ENCODE peak calls at places on chromosomes 2 and 18, in seven cellular contexts. One of them, this sample, is unnamed.

GRCh38 chr18:60249388-60249787 is 123.2 kb downstream of the MC4R start:
- DNase-seq in stimulated activated CD8-positive, alpha-beta memory T cell treated with anti-CD3 and anti-CD28 coated beads, Interleukin-15, amount 100 ng/mL, for 24 hours: no peak
- DNase-seq in T-cell: no peak
- DNase-seq in GM13976: no peak
- DNase-seq in activated CD4-positive, CD25-positive, alpha-beta regulatory T cell treated with anti-CD3 and anti-CD28 coated beads, Interleukin-2, amount 50 U/mL, for 72 hours: no peak
- DNase-seq in AG09319: no peak
- DNase-seq in stimulated activated CD4-positive, alpha-beta T cell treated with anti-CD3 and anti-CD28 coated beads, Interleukin-1b, Interleukin-23, amount 100 ng/mL, for 48 hours: no peak
- DNase-seq in this sample: no peak

GRCh38 chr18:50356036-50356945 is 18.6 kb upstream of the SKA1 start:
- DNase-seq in stimulated activated CD4-positive, alpha-beta T cell treated with anti-CD3 and anti-CD28 coated beads, Interleukin-1b, Interleukin-23, amount 100 ng/mL, for 48 hours: no peak
- DNase-seq in activated CD4-positive, CD25-positive, alpha-beta regulatory T cell treated with anti-CD3 and anti-CD28 coated beads, Interleukin-2, amount 50 U/mL, for 72 hours: no peak
- DNase-seq in AG09319: no peak
- DNase-seq in stimulated activated CD8-positive, alpha-beta memory T cell treated with anti-CD3 and anti-CD28 coated beads, Interleukin-15, amount 100 ng/mL, for 24 hours: no peak
- DNase-seq in GM13976: peak
- DNase-seq in T-cell: no peak
- DNase-seq in this sample: no peak

GRCh38 chr2:10547011-10547410 is 98.9 kb upstream of the ODC1 start:
- DNase-seq in GM13976: no peak
- DNase-seq in T-cell: no peak
- DNase-seq in AG09319: no peak
- DNase-seq in stimulated activated CD8-positive, alpha-beta memory T cell treated with anti-CD3 and anti-CD28 coated beads, Interleukin-15, amount 100 ng/mL, for 24 hours: no peak
- DNase-seq in stimulated activated CD4-positive, alpha-beta T cell treated with anti-CD3 and anti-CD28 coated beads, Interleukin-1b, Interleukin-23, amount 100 ng/mL, for 48 hours: peak
- DNase-seq in activated CD4-positive, CD25-positive, alpha-beta regulatory T cell treated with anti-CD3 and anti-CD28 coated beads, Interleukin-2, amount 50 U/mL, for 72 hours: no peak
- DNase-seq in this sample: no peak

GRCh38 chr2:26607698-26608097 is 33.5 kb downstream of the CIB4 start:
- DNase-seq in AG09319: no peak
- DNase-seq in GM13976: no peak
- DNase-seq in activated CD4-positive, CD25-positive, alpha-beta regulatory T cell treated with anti-CD3 and anti-CD28 coated beads, Interleukin-2, amount 50 U/mL, for 72 hours: peak
- DNase-seq in T-cell: no peak
- DNase-seq in stimulated activated CD8-positive, alpha-beta memory T cell treated with anti-CD3 and anti-CD28 coated beads, Interleukin-15, amount 100 ng/mL, for 24 hours: no peak
- DNase-seq in stimulated activated CD4-positive, alpha-beta T cell treated with anti-CD3 and anti-CD28 coated beads, Interleukin-1b, Interleukin-23, amount 100 ng/mL, for 48 hours: no peak
- DNase-seq in this sample: no peak

GRCh38 chr2:48414980-48415764 is 114.8 kb upstream of the STON1 start:
- DNase-seq in activated CD4-positive, CD25-positive, alpha-beta regulatory T cell treated with anti-CD3 and anti-CD28 coated beads, Interleukin-2, amount 50 U/mL, for 72 hours: no peak
- DNase-seq in T-cell: no peak
- DNase-seq in GM13976: no peak
- DNase-seq in stimulated activated CD8-positive, alpha-beta memory T cell treated with anti-CD3 and anti-CD28 coated beads, Interleukin-15, amount 100 ng/mL, for 24 hours: no peak
- DNase-seq in AG09319: peak
- DNase-seq in stimulated activated CD4-positive, alpha-beta T cell treated with anti-CD3 and anti-CD28 coated beads, Interleukin-1b, Interleukin-23, amount 100 ng/mL, for 48 hours: no peak
- DNase-seq in this sample: no peak

GRCh38 chr2:120769076-120769786 is 33.6 kb downstream of the GLI2 start:
- DNase-seq in activated CD4-positive, CD25-positive, alpha-beta regulatory T cell treated with anti-CD3 and anti-CD28 coated beads, Interleukin-2, amount 50 U/mL, for 72 hours: no peak
- DNase-seq in GM13976: no peak
- DNase-seq in T-cell: no peak
- DNase-seq in AG09319: no peak
- DNase-seq in stimulated activated CD8-positive, alpha-beta memory T cell treated with anti-CD3 and anti-CD28 coated beads, Interleukin-15, amount 100 ng/mL, for 24 hours: no peak
- DNase-seq in stimulated activated CD4-positive, alpha-beta T cell treated with anti-CD3 and anti-CD28 coated beads, Interleukin-1b, Interleukin-23, amount 100 ng/mL, for 48 hours: no peak
- DNase-seq in this sample: no peak

GRCh38 chr2:18611184-18611583 is 21.8 kb upstream of the NT5C1B start:
- DNase-seq in stimulated activated CD8-positive, alpha-beta memory T cell treated with anti-CD3 and anti-CD28 coated beads, Interleukin-15, amount 100 ng/mL, for 24 hours: no peak
- DNase-seq in GM13976: no peak
- DNase-seq in stimulated activated CD4-positive, alpha-beta T cell treated with anti-CD3 and anti-CD28 coated beads, Interleukin-1b, Interleukin-23, amount 100 ng/mL, for 48 hours: no peak
- DNase-seq in T-cell: no peak
- DNase-seq in AG09319: no peak
- DNase-seq in activated CD4-positive, CD25-positive, alpha-beta regulatory T cell treated with anti-CD3 and anti-CD28 coated beads, Interleukin-2, amount 50 U/mL, for 72 hours: no peak
- DNase-seq in this sample: peak

GRCh38 chr2:731711-732110 is 54.5 kb upstream of the TMEM18 start:
- DNase-seq in GM13976: no peak
- DNase-seq in T-cell: no peak
- DNase-seq in activated CD4-positive, CD25-positive, alpha-beta regulatory T cell treated with anti-CD3 and anti-CD28 coated beads, Interleukin-2, amount 50 U/mL, for 72 hours: no peak
- DNase-seq in stimulated activated CD4-positive, alpha-beta T cell treated with anti-CD3 and anti-CD28 coated beads, Interleukin-1b, Interleukin-23, amount 100 ng/mL, for 48 hours: no peak
- DNase-seq in stimulated activated CD8-positive, alpha-beta memory T cell treated with anti-CD3 and anti-CD28 coated beads, Interleukin-15, amount 100 ng/mL, for 24 hours: no peak
- DNase-seq in AG09319: no peak
- DNase-seq in this sample: no peak

GRCh38 chr2:70443726-70444125 is 109.9 kb downstream of the TGFA start:
- DNase-seq in activated CD4-positive, CD25-positive, alpha-beta regulatory T cell treated with anti-CD3 and anti-CD28 coated beads, Interleukin-2, amount 50 U/mL, for 72 hours: no peak
- DNase-seq in stimulated activated CD8-positive, alpha-beta memory T cell treated with anti-CD3 and anti-CD28 coated beads, Interleukin-15, amount 100 ng/mL, for 24 hours: no peak
- DNase-seq in stimulated activated CD4-positive, alpha-beta T cell treated with anti-CD3 and anti-CD28 coated beads, Interleukin-1b, Interleukin-23, amount 100 ng/mL, for 48 hours: no peak
- DNase-seq in T-cell: no peak
- DNase-seq in GM13976: no peak
- DNase-seq in AG09319: no peak
- DNase-seq in this sample: no peak

GRCh38 chr18:24534737-24535136 is 74.3 kb downstream of the HRH4 start:
- DNase-seq in stimulated activated CD4-positive, alpha-beta T cell treated with anti-CD3 and anti-CD28 coated beads, Interleukin-1b, Interleukin-23, amount 100 ng/mL, for 48 hours: no peak
- DNase-seq in T-cell: no peak
- DNase-seq in GM13976: no peak
- DNase-seq in activated CD4-positive, CD25-positive, alpha-beta regulatory T cell treated with anti-CD3 and anti-CD28 coated beads, Interleukin-2, amount 50 U/mL, for 72 hours: no peak
- DNase-seq in stimulated activated CD8-positive, alpha-beta memory T cell treated with anti-CD3 and anti-CD28 coated beads, Interleukin-15, amount 100 ng/mL, for 24 hours: no peak
- DNase-seq in AG09319: no peak
- DNase-seq in this sample: no peak

GRCh38 chr2:28362991-28363521 is 29.6 kb upstream of the FOSL2 start:
- DNase-seq in activated CD4-positive, CD25-positive, alpha-beta regulatory T cell treated with anti-CD3 and anti-CD28 coated beads, Interleukin-2, amount 50 U/mL, for 72 hours: no peak
- DNase-seq in T-cell: no peak
- DNase-seq in AG09319: no peak
- DNase-seq in stimulated activated CD4-positive, alpha-beta T cell treated with anti-CD3 and anti-CD28 coated beads, Interleukin-1b, Interleukin-23, amount 100 ng/mL, for 48 hours: no peak
- DNase-seq in stimulated activated CD8-positive, alpha-beta memory T cell treated with anti-CD3 and anti-CD28 coated beads, Interleukin-15, amount 100 ng/mL, for 24 hours: no peak
- DNase-seq in GM13976: no peak
- DNase-seq in this sample: no peak

GRCh38 chr2:14569294-14569693 is 63.2 kb upstream of the LRATD1 start:
- DNase-seq in GM13976: no peak
- DNase-seq in stimulated activated CD4-positive, alpha-beta T cell treated with anti-CD3 and anti-CD28 coated beads, Interleukin-1b, Interleukin-23, amount 100 ng/mL, for 48 hours: no peak
- DNase-seq in stimulated activated CD8-positive, alpha-beta memory T cell treated with anti-CD3 and anti-CD28 coated beads, Interleukin-15, amount 100 ng/mL, for 24 hours: no peak
- DNase-seq in AG09319: no peak
- DNase-seq in activated CD4-positive, CD25-positive, alpha-beta regulatory T cell treated with anti-CD3 and anti-CD28 coated beads, Interleukin-2, amount 50 U/mL, for 72 hours: no peak
- DNase-seq in T-cell: no peak
- DNase-seq in this sample: no peak

GRCh38 chr2:231699006-231699405 is 9.3 kb upstream of the PTMA start:
- DNase-seq in activated CD4-positive, CD25-positive, alpha-beta regulatory T cell treated with anti-CD3 and anti-CD28 coated beads, Interleukin-2, amount 50 U/mL, for 72 hours: no peak
- DNase-seq in AG09319: no peak
- DNase-seq in T-cell: no peak
- DNase-seq in stimulated activated CD8-positive, alpha-beta memory T cell treated with anti-CD3 and anti-CD28 coated beads, Interleukin-15, amount 100 ng/mL, for 24 hours: no peak
- DNase-seq in GM13976: no peak
- DNase-seq in stimulated activated CD4-positive, alpha-beta T cell treated with anti-CD3 and anti-CD28 coated beads, Interleukin-1b, Interleukin-23, amount 100 ng/mL, for 48 hours: no peak
- DNase-seq in this sample: no peak

GRCh38 chr2:85750509-85751299 is 3.1 kb upstream of the ATOH8 start:
- DNase-seq in stimulated activated CD8-positive, alpha-beta memory T cell treated with anti-CD3 and anti-CD28 coated beads, Interleukin-15, amount 100 ng/mL, for 24 hours: no peak
- DNase-seq in AG09319: no peak
- DNase-seq in activated CD4-positive, CD25-positive, alpha-beta regulatory T cell treated with anti-CD3 and anti-CD28 coated beads, Interleukin-2, amount 50 U/mL, for 72 hours: peak
- DNase-seq in GM13976: peak
- DNase-seq in T-cell: peak
- DNase-seq in stimulated activated CD4-positive, alpha-beta T cell treated with anti-CD3 and anti-CD28 coated beads, Interleukin-1b, Interleukin-23, amount 100 ng/mL, for 48 hours: peak
- DNase-seq in this sample: no peak

GRCh38 chr2:88574445-88574844 is 52.8 kb downstream of the EIF2AK3 start:
- DNase-seq in activated CD4-positive, CD25-positive, alpha-beta regulatory T cell treated with anti-CD3 and anti-CD28 coated beads, Interleukin-2, amount 50 U/mL, for 72 hours: no peak
- DNase-seq in GM13976: peak
- DNase-seq in AG09319: no peak
- DNase-seq in stimulated activated CD4-positive, alpha-beta T cell treated with anti-CD3 and anti-CD28 coated beads, Interleukin-1b, Interleukin-23, amount 100 ng/mL, for 48 hours: no peak
- DNase-seq in stimulated activated CD8-positive, alpha-beta memory T cell treated with anti-CD3 and anti-CD28 coated beads, Interleukin-15, amount 100 ng/mL, for 24 hours: no peak
- DNase-seq in T-cell: no peak
- DNase-seq in this sample: no peak

GRCh38 chr2:226699321-226699720 is 100.3 kb downstream of the IRS1 start:
- DNase-seq in activated CD4-positive, CD25-positive, alpha-beta regulatory T cell treated with anti-CD3 and anti-CD28 coated beads, Interleukin-2, amount 50 U/mL, for 72 hours: no peak
- DNase-seq in AG09319: no peak
- DNase-seq in GM13976: no peak
- DNase-seq in stimulated activated CD4-positive, alpha-beta T cell treated with anti-CD3 and anti-CD28 coated beads, Interleukin-1b, Interleukin-23, amount 100 ng/mL, for 48 hours: no peak
- DNase-seq in T-cell: no peak
- DNase-seq in stimulated activated CD8-positive, alpha-beta memory T cell treated with anti-CD3 and anti-CD28 coated beads, Interleukin-15, amount 100 ng/mL, for 24 hours: no peak
- DNase-seq in this sample: peak

GRCh38 chr2:50492452-50492851 is 539.5 kb downstream of the NRXN1 start:
- DNase-seq in GM13976: peak
- DNase-seq in stimulated activated CD8-positive, alpha-beta memory T cell treated with anti-CD3 and anti-CD28 coated beads, Interleukin-15, amount 100 ng/mL, for 24 hours: no peak
- DNase-seq in AG09319: peak
- DNase-seq in activated CD4-positive, CD25-positive, alpha-beta regulatory T cell treated with anti-CD3 and anti-CD28 coated beads, Interleukin-2, amount 50 U/mL, for 72 hours: no peak
- DNase-seq in stimulated activated CD4-positive, alpha-beta T cell treated with anti-CD3 and anti-CD28 coated beads, Interleukin-1b, Interleukin-23, amount 100 ng/mL, for 48 hours: no peak
- DNase-seq in T-cell: peak
- DNase-seq in this sample: peak

GRCh38 chr2:135411646-135412045 is 119.4 kb downstream of the ZRANB3 start:
- DNase-seq in stimulated activated CD4-positive, alpha-beta T cell treated with anti-CD3 and anti-CD28 coated beads, Interleukin-1b, Interleukin-23, amount 100 ng/mL, for 48 hours: no peak
- DNase-seq in AG09319: no peak
- DNase-seq in stimulated activated CD8-positive, alpha-beta memory T cell treated with anti-CD3 and anti-CD28 coated beads, Interleukin-15, amount 100 ng/mL, for 24 hours: no peak
- DNase-seq in T-cell: no peak
- DNase-seq in GM13976: no peak
- DNase-seq in activated CD4-positive, CD25-positive, alpha-beta regulatory T cell treated with anti-CD3 and anti-CD28 coated beads, Interleukin-2, amount 50 U/mL, for 72 hours: no peak
- DNase-seq in this sample: no peak

GRCh38 chr2:169285528-169285927 is 76.8 kb downstream of the LRP2 start:
- DNase-seq in AG09319: no peak
- DNase-seq in GM13976: no peak
- DNase-seq in activated CD4-positive, CD25-positive, alpha-beta regulatory T cell treated with anti-CD3 and anti-CD28 coated beads, Interleukin-2, amount 50 U/mL, for 72 hours: no peak
- DNase-seq in stimulated activated CD8-positive, alpha-beta memory T cell treated with anti-CD3 and anti-CD28 coated beads, Interleukin-15, amount 100 ng/mL, for 24 hours: no peak
- DNase-seq in T-cell: no peak
- DNase-seq in stimulated activated CD4-positive, alpha-beta T cell treated with anti-CD3 and anti-CD28 coated beads, Interleukin-1b, Interleukin-23, amount 100 ng/mL, for 48 hours: no peak
- DNase-seq in this sample: no peak

GRCh38 chr2:201777043-201777442 is 3.7 kb downstream of the ALS2 start:
- DNase-seq in stimulated activated CD8-positive, alpha-beta memory T cell treated with anti-CD3 and anti-CD28 coated beads, Interleukin-15, amount 100 ng/mL, for 24 hours: no peak
- DNase-seq in T-cell: no peak
- DNase-seq in activated CD4-positive, CD25-positive, alpha-beta regulatory T cell treated with anti-CD3 and anti-CD28 coated beads, Interleukin-2, amount 50 U/mL, for 72 hours: no peak
- DNase-seq in GM13976: no peak
- DNase-seq in stimulated activated CD4-positive, alpha-beta T cell treated with anti-CD3 and anti-CD28 coated beads, Interleukin-1b, Interleukin-23, amount 100 ng/mL, for 48 hours: no peak
- DNase-seq in AG09319: no peak
- DNase-seq in this sample: no peak

GRCh38 chr2:201257941-201258665 is 2.2 kb upstream of the CASP8 start:
- DNase-seq in T-cell: peak
- DNase-seq in activated CD4-positive, CD25-positive, alpha-beta regulatory T cell treated with anti-CD3 and anti-CD28 coated beads, Interleukin-2, amount 50 U/mL, for 72 hours: peak
- DNase-seq in stimulated activated CD8-positive, alpha-beta memory T cell treated with anti-CD3 and anti-CD28 coated beads, Interleukin-15, amount 100 ng/mL, for 24 hours: no peak
- DNase-seq in AG09319: peak
- DNase-seq in GM13976: peak
- DNase-seq in stimulated activated CD4-positive, alpha-beta T cell treated with anti-CD3 and anti-CD28 coated beads, Interleukin-1b, Interleukin-23, amount 100 ng/mL, for 48 hours: peak
- DNase-seq in this sample: peak

GRCh38 chr18:31046916-31047315 is 4.4 kb upstream of the DSC3 start:
- DNase-seq in T-cell: no peak
- DNase-seq in AG09319: no peak
- DNase-seq in stimulated activated CD8-positive, alpha-beta memory T cell treated with anti-CD3 and anti-CD28 coated beads, Interleukin-15, amount 100 ng/mL, for 24 hours: no peak
- DNase-seq in stimulated activated CD4-positive, alpha-beta T cell treated with anti-CD3 and anti-CD28 coated beads, Interleukin-1b, Interleukin-23, amount 100 ng/mL, for 48 hours: no peak
- DNase-seq in activated CD4-positive, CD25-positive, alpha-beta regulatory T cell treated with anti-CD3 and anti-CD28 coated beads, Interleukin-2, amount 50 U/mL, for 72 hours: no peak
- DNase-seq in GM13976: no peak
- DNase-seq in this sample: no peak

GRCh38 chr2:142321706-142322280 is 191.0 kb upstream of the LRP1B start:
- DNase-seq in GM13976: no peak
- DNase-seq in T-cell: no peak
- DNase-seq in stimulated activated CD4-positive, alpha-beta T cell treated with anti-CD3 and anti-CD28 coated beads, Interleukin-1b, Interleukin-23, amount 100 ng/mL, for 48 hours: no peak
- DNase-seq in AG09319: no peak
- DNase-seq in stimulated activated CD8-positive, alpha-beta memory T cell treated with anti-CD3 and anti-CD28 coated beads, Interleukin-15, amount 100 ng/mL, for 24 hours: no peak
- DNase-seq in activated CD4-positive, CD25-positive, alpha-beta regulatory T cell treated with anti-CD3 and anti-CD28 coated beads, Interleukin-2, amount 50 U/mL, for 72 hours: no peak
- DNase-seq in this sample: no peak

GRCh38 chr2:200310545-200310971 is 4.1 kb downstream of the SPATS2L start:
- DNase-seq in GM13976: no peak
- DNase-seq in activated CD4-positive, CD25-positive, alpha-beta regulatory T cell treated with anti-CD3 and anti-CD28 coated beads, Interleukin-2, amount 50 U/mL, for 72 hours: no peak
- DNase-seq in stimulated activated CD8-positive, alpha-beta memory T cell treated with anti-CD3 and anti-CD28 coated beads, Interleukin-15, amount 100 ng/mL, for 24 hours: no peak
- DNase-seq in AG09319: no peak
- DNase-seq in T-cell: no peak
- DNase-seq in stimulated activated CD4-positive, alpha-beta T cell treated with anti-CD3 and anti-CD28 coated beads, Interleukin-1b, Interleukin-23, amount 100 ng/mL, for 48 hours: no peak
- DNase-seq in this sample: no peak

GRCh38 chr2:46148369-46148736 is 148.9 kb upstream of the EPAS1 start:
- DNase-seq in stimulated activated CD4-positive, alpha-beta T cell treated with anti-CD3 and anti-CD28 coated beads, Interleukin-1b, Interleukin-23, amount 100 ng/mL, for 48 hours: no peak
- DNase-seq in stimulated activated CD8-positive, alpha-beta memory T cell treated with anti-CD3 and anti-CD28 coated beads, Interleukin-15, amount 100 ng/mL, for 24 hours: no peak
- DNase-seq in GM13976: peak
- DNase-seq in T-cell: no peak
- DNase-seq in activated CD4-positive, CD25-positive, alpha-beta regulatory T cell treated with anti-CD3 and anti-CD28 coated beads, Interleukin-2, amount 50 U/mL, for 72 hours: no peak
- DNase-seq in AG09319: no peak
- DNase-seq in this sample: no peak

GRCh38 chr2:68218343-68218901 is 33.9 kb downstream of the PPP3R1 start:
- DNase-seq in stimulated activated CD4-positive, alpha-beta T cell treated with anti-CD3 and anti-CD28 coated beads, Interleukin-1b, Interleukin-23, amount 100 ng/mL, for 48 hours: no peak
- DNase-seq in GM13976: no peak
- DNase-seq in AG09319: no peak
- DNase-seq in activated CD4-positive, CD25-positive, alpha-beta regulatory T cell treated with anti-CD3 and anti-CD28 coated beads, Interleukin-2, amount 50 U/mL, for 72 hours: no peak
- DNase-seq in T-cell: no peak
- DNase-seq in stimulated activated CD8-positive, alpha-beta memory T cell treated with anti-CD3 and anti-CD28 coated beads, Interleukin-15, amount 100 ng/mL, for 24 hours: no peak
- DNase-seq in this sample: no peak

GRCh38 chr2:19559596-19560240 is 201.3 kb upstream of the OSR1 start:
- DNase-seq in stimulated activated CD4-positive, alpha-beta T cell treated with anti-CD3 and anti-CD28 coated beads, Interleukin-1b, Interleukin-23, amount 100 ng/mL, for 48 hours: no peak
- DNase-seq in stimulated activated CD8-positive, alpha-beta memory T cell treated with anti-CD3 and anti-CD28 coated beads, Interleukin-15, amount 100 ng/mL, for 24 hours: no peak
- DNase-seq in activated CD4-positive, CD25-positive, alpha-beta regulatory T cell treated with anti-CD3 and anti-CD28 coated beads, Interleukin-2, amount 50 U/mL, for 72 hours: no peak
- DNase-seq in T-cell: no peak
- DNase-seq in GM13976: no peak
- DNase-seq in AG09319: no peak
- DNase-seq in this sample: no peak

GRCh38 chr18:567119-567518 is 13.1 kb upstream of the CETN1 start:
- DNase-seq in GM13976: no peak
- DNase-seq in stimulated activated CD4-positive, alpha-beta T cell treated with anti-CD3 and anti-CD28 coated beads, Interleukin-1b, Interleukin-23, amount 100 ng/mL, for 48 hours: no peak
- DNase-seq in activated CD4-positive, CD25-positive, alpha-beta regulatory T cell treated with anti-CD3 and anti-CD28 coated beads, Interleukin-2, amount 50 U/mL, for 72 hours: no peak
- DNase-seq in AG09319: no peak
- DNase-seq in stimulated activated CD8-positive, alpha-beta memory T cell treated with anti-CD3 and anti-CD28 coated beads, Interleukin-15, amount 100 ng/mL, for 24 hours: no peak
- DNase-seq in T-cell: no peak
- DNase-seq in this sample: no peak

GRCh38 chr2:96819101-96819875 is 3.2 kb downstream of the CNNM3 start:
- DNase-seq in GM13976: no peak
- DNase-seq in stimulated activated CD4-positive, alpha-beta T cell treated with anti-CD3 and anti-CD28 coated beads, Interleukin-1b, Interleukin-23, amount 100 ng/mL, for 48 hours: no peak
- DNase-seq in stimulated activated CD8-positive, alpha-beta memory T cell treated with anti-CD3 and anti-CD28 coated beads, Interleukin-15, amount 100 ng/mL, for 24 hours: no peak
- DNase-seq in AG09319: no peak
- DNase-seq in T-cell: no peak
- DNase-seq in activated CD4-positive, CD25-positive, alpha-beta regulatory T cell treated with anti-CD3 and anti-CD28 coated beads, Interleukin-2, amount 50 U/mL, for 72 hours: no peak
- DNase-seq in this sample: no peak

This sample was measured in smooth muscle cell of the brain vasculature.